ENCODE peak calls at places on chromosomes 1 and 21, in six cellular contexts. C is HepG2, X is A549, M is endothelial cell of umbilical vein, Z is K562, I is GM12878. P is an unnamed sample.

GRCh38 chr1:2821970-2822620 is 20.6 kb upstream of the TTC34 start:
- DNase-seq in C (no peak), X (peak), M (no peak), Z (peak), I (no peak), P (peak)

GRCh38 chr1:19351858-19352257 is 39.7 kb downstream of the SLC66A1 start:
- DNase-seq in C (no peak), X (no peak), M (no peak), Z (no peak), I (no peak), P (no peak)

GRCh38 chr21:42403611-42404231 is at the start of gene UBASH3A:
- DNase-seq in C (no peak), X (no peak), M (no peak), Z (peak), I (no peak), P (no peak)

GRCh38 chr1:212309967-212310366 is 24.8 kb downstream of the PPP2R5A start:
- DNase-seq in C (peak), X (no peak), M (no peak), Z (no peak), I (no peak), P (no peak)

GRCh38 chr1:25624155-25624554 is 7.6 kb downstream of the MAN1C1 start:
- DNase-seq in C (no peak), X (no peak), M (no peak), Z (no peak), I (no peak), P (peak)

GRCh38 chr21:37849703-37850102 is 66.6 kb downstream of the KCNJ6 start:
- DNase-seq in C (no peak), X (no peak), M (peak), Z (no peak), I (no peak), P (peak)

GRCh38 chr1:52343982-52344381 is 22.0 kb downstream of the CC2D1B start:
- DNase-seq in C (no peak), X (no peak), M (no peak), Z (no peak), I (no peak), P (no peak)

GRCh38 chr1:23585321-23586022 is 26.2 kb upstream of the ID3 start:
- DNase-seq in C (no peak), X (peak), M (no peak), Z (no peak), I (no peak), P (peak)

GRCh38 chr1:28458237-28459228 is 47.3 kb upstream of the RCC1 start:
- DNase-seq in C (no peak), X (no peak), M (peak), Z (no peak), I (no peak), P (no peak)

GRCh38 chr1:183505338-183506089 is 33.2 kb downstream of the SMG7 start:
- DNase-seq in C (no peak), X (no peak), M (no peak), Z (no peak), I (no peak), P (no peak)

GRCh38 chr1:234620272-234620711 is 10.3 kb upstream of the IRF2BP2 start:
- DNase-seq in C (no peak), X (no peak), M (no peak), Z (no peak), I (no peak), P (peak)

GRCh38 chr21:42179316-42179715 is 39.6 kb upstream of the ABCG1 start:
- DNase-seq in C (no peak), X (no peak), M (no peak), Z (no peak), I (no peak), P (no peak)

GRCh38 chr1:11126544-11126943 is 26.9 kb upstream of the EXOSC10 start:
- DNase-seq in C (no peak), X (no peak), M (no peak), Z (no peak), I (no peak), P (no peak)

GRCh38 chr1:119712342-119713038 is 756 bp downstream of the PHGDH start:
- DNase-seq in C (peak), X (peak), M (peak), Z (peak), I (no peak), P (peak)

GRCh38 chr1:100463809-100464424 is 74.0 kb upstream of the GPR88 start:
- DNase-seq in C (peak), X (peak), M (peak), Z (peak), I (no peak), P (peak)

GRCh38 chr1:62395291-62395690 is 41.6 kb upstream of the USP1 start:
- DNase-seq in C (no peak), X (no peak), M (no peak), Z (no peak), I (no peak), P (no peak)

GRCh38 chr1:161313554-161314200 is 504 bp upstream of the SDHC start:
- DNase-seq in C (peak), X (no peak), M (no peak), Z (no peak), I (no peak), P (no peak)

GRCh38 chr1:162571696-162572095 is 10.2 kb downstream of the UAP1 start:
- DNase-seq in C (no peak), X (no peak), M (peak), Z (no peak), I (no peak), P (no peak)

GRCh38 chr1:109198043-109198695 is 15.5 kb upstream of the SARS1 start:
- DNase-seq in C (no peak), X (peak), M (peak), Z (peak), I (no peak), P (no peak)

GRCh38 chr1:60876952-60877351 is 205.4 kb upstream of the NFIA start:
- DNase-seq in C (no peak), X (no peak), M (no peak), Z (no peak), I (no peak), P (no peak)

GRCh38 chr1:27487927-27488522 is 1.9 kb downstream of the WASF2 start:
- DNase-seq in C (no peak), X (no peak), M (peak), Z (no peak), I (no peak), P (peak)

GRCh38 chr1:87331319-87332269 is 2.9 kb downstream of the LMO4 start:
- DNase-seq in C (peak), X (peak), M (peak), Z (peak), I (no peak), P (peak)

GRCh38 chr1:161763522-161764098 is 2.5 kb upstream of the ATF6 start:
- DNase-seq in C (peak), X (peak), M (peak), Z (peak), I (no peak), P (peak)

GRCh38 chr21:39484711-39485264 is 33.0 kb downstream of the SH3BGR start:
- DNase-seq in C (no peak), X (no peak), M (no peak), Z (no peak), I (no peak), P (no peak)

GRCh38 chr1:145916745-145917144 is 1.8 kb downstream of the PEX11B start:
- DNase-seq in C (no peak), X (no peak), M (no peak), Z (no peak), I (no peak), P (no peak)

GRCh38 chr1:212597495-212597894 is 11.1 kb upstream of the ATF3 start:
- DNase-seq in C (no peak), X (no peak), M (no peak), Z (no peak), I (no peak), P (no peak)

GRCh38 chr21:35366348-35367085 is 317.4 kb upstream of the RUNX1 start:
- DNase-seq in C (no peak), X (no peak), M (no peak), Z (no peak), I (no peak), P (no peak)

GRCh38 chr1:91889717-91890459 is 3.9 kb upstream of the TGFBR3 start:
- DNase-seq in C (peak), X (peak), M (peak), Z (no peak), I (no peak), P (no peak)

GRCh38 chr21:25862596-25862995 is 127.8 kb downstream of the GABPA start:
- DNase-seq in C (peak), X (no peak), M (no peak), Z (peak), I (no peak), P (peak)

GRCh38 chr21:46457801-46458314 is 833 bp upstream of the DIP2A start:
- DNase-seq in C (peak), X (peak), M (peak), Z (peak), I (no peak), P (peak)

DNA sequence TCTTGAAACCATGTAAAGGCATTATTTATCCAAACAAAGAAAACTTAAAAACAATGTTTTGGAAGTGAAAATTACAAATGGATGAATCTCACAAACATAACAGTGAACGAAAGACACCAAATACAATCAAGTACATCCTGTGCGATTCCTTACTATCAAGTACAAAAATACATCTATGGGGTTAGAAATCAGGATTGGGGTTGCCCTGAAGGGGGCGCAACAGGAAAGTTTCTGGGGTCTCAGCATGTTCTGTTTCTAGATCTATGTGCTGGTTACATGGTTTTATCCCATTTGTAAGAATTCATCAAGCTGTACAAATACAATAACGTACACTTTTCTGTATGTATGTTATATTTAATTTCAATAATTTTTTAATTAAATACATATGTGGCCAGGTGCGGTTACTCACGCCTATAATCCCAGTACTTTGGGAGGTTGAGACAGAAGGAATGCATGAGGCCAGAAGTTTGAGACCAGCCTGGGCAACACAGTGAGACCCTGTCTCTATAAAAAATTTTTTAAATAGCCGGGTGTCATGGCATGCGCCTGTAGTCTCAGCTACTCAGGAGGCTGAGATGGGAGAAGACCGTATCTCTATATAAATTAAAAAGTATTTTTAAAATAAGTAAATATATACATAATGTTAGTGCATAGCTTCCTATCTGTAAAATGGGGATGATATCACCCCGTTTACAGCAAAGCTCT is 121.5 kb upstream of the SOD1 start:
- DNase-seq in C (no peak), X (no peak), M (no peak), Z (no peak), I (no peak), P (peak)
- TF ChIP-seq CTCF in C (no peak), X (no peak), M (no peak), Z (peak), I (no peak), P (peak)

GRCh38 chr1:21200767-21201166 is 24.1 kb upstream of the EIF4G3 start:
- DNase-seq in C (no peak), X (no peak), M (no peak), Z (no peak), I (no peak), P (no peak)
- TF ChIP-seq MYC in C (no peak), X (no peak), M (no peak), Z (no peak), I (no peak), P (no peak)

DNA sequence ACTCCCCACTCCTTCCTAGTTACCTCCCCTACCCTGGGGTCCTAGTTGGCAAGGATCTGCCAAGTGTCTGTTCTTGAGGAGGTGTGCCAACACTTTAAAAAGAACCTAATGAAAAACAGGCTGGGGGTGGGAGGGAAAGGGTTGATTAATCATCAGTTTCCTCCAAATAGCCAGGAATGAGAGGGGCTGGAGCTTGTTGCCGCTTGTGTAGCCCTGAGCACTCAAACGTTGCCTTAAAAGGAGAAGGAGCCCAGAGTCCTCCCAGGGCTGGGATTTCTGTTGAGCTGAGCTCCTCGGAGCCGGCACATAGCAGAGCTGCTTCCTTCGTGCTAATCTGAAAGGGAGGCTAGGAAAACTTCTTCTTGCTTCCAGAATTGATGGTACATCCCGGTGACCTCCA is 15.9 kb downstream of the SHISA4 start:
- DNase-seq in C (no peak), X (no peak), M (peak), Z (no peak), I (no peak), P (no peak)
- TF ChIP-seq POLR2A in C (no peak), X (no peak), M (no peak), Z (no peak), I (no peak), P (no peak)

GRCh38 chr1:206801467-206801866 is 29.2 kb upstream of the IL10 start:
- DNase-seq in C (no peak), X (no peak), M (no peak), Z (no peak), I (no peak), P (no peak)
- TF ChIP-seq CTCF in C (no peak), X (no peak), M (no peak), Z (peak), I (peak), P (no peak)